ENCODE peak calls at places on chromosome 11, in six cellular contexts. One of them, this sample, is unnamed.

GRCh38 chr11:76166314-76166713 is 40.0 kb downstream of the WNT11 start:
- DNase-seq in SK-N-SH: no peak
- DNase-seq in NCI-H1694: no peak
- DNase-seq in WTC11: peak
- DNase-seq in GM13977: peak
- DNase-seq in NCI-H1436: no peak
- DNase-seq in this sample: peak

GRCh38 chr11:129144256-129144655 is 47.9 kb downstream of the ARHGAP32 start:
- DNase-seq in SK-N-SH: no peak
- DNase-seq in NCI-H1436: no peak
- DNase-seq in NCI-H1694: no peak
- DNase-seq in WTC11: no peak
- DNase-seq in GM13977: no peak
- DNase-seq in this sample: no peak

GRCh38 chr11:33941637-33942160 is 49.8 kb upstream of the LMO2 start:
- DNase-seq in WTC11: no peak
- DNase-seq in GM13977: no peak
- DNase-seq in NCI-H1436: no peak
- DNase-seq in SK-N-SH: peak
- DNase-seq in NCI-H1694: no peak
- DNase-seq in this sample: peak

GRCh38 chr11:96145163-96145585 is 197.8 kb downstream of the MAML2 start:
- DNase-seq in SK-N-SH: no peak
- DNase-seq in NCI-H1694: no peak
- DNase-seq in NCI-H1436: no peak
- DNase-seq in WTC11: no peak
- DNase-seq in GM13977: no peak
- DNase-seq in this sample: no peak

GRCh38 chr11:64150481-64151239 is 15.3 kb downstream of the MACROD1 start:
- DNase-seq in GM13977: no peak
- DNase-seq in SK-N-SH: no peak
- DNase-seq in NCI-H1436: no peak
- DNase-seq in WTC11: no peak
- DNase-seq in NCI-H1694: no peak
- DNase-seq in this sample: no peak

GRCh38 chr11:910044-910588 is 494 bp downstream of the CHID1 start:
- DNase-seq in WTC11: no peak
- DNase-seq in NCI-H1436: no peak
- DNase-seq in SK-N-SH: no peak
- DNase-seq in GM13977: no peak
- DNase-seq in NCI-H1694: no peak
- DNase-seq in this sample: no peak

GRCh38 chr11:83691387-83692088 is 405.4 kb upstream of the CCDC90B start:
- DNase-seq in GM13977: no peak
- DNase-seq in NCI-H1436: no peak
- DNase-seq in NCI-H1694: no peak
- DNase-seq in WTC11: no peak
- DNase-seq in SK-N-SH: no peak
- DNase-seq in this sample: no peak

GRCh38 chr11:73242291-73243092 is 24.4 kb downstream of the P2RY2 start:
- DNase-seq in GM13977: peak
- DNase-seq in NCI-H1694: peak
- DNase-seq in NCI-H1436: peak
- DNase-seq in SK-N-SH: peak
- DNase-seq in WTC11: peak
- DNase-seq in this sample: peak

GRCh38 chr11:128548655-128549255 is 38.6 kb downstream of the ETS1 start:
- DNase-seq in NCI-H1436: no peak
- DNase-seq in NCI-H1694: no peak
- DNase-seq in SK-N-SH: peak
- DNase-seq in GM13977: peak
- DNase-seq in WTC11: peak
- DNase-seq in this sample: no peak

This sample was measured in GM12878.